ENCODE peak calls at places on chromosomes 4 and X, in eight cellular contexts. One of them, this sample, is unnamed.

GRCh38 chr4:164536829-164537228 is 217.1 kb upstream of the SMIM31 start:
- DNase-seq in transverse colon: no peak
- DNase-seq in K562: no peak
- DNase-seq in tibial nerve: no peak
- DNase-seq in body of pancreas: no peak
- DNase-seq in heart left ventricle: no peak
- DNase-seq in ovary: no peak
- DNase-seq in prostate gland: peak; percentile 84
- DNase-seq in this sample: no peak

GRCh38 chrX:50971390-50971789 is 60.9 kb downstream of the BMP15 start:
- DNase-seq in transverse colon: no peak
- DNase-seq in K562: no peak
- DNase-seq in tibial nerve: no peak
- DNase-seq in body of pancreas: no peak
- DNase-seq in heart left ventricle: no peak
- DNase-seq in ovary: no peak
- DNase-seq in prostate gland: no peak
- DNase-seq in this sample: no peak

GRCh38 chrX:97639526-97639925 is 755.8 kb downstream of the RPA4 start:
- DNase-seq in transverse colon: no peak
- DNase-seq in K562: no peak
- DNase-seq in tibial nerve: no peak
- DNase-seq in body of pancreas: no peak
- DNase-seq in heart left ventricle: no peak
- DNase-seq in ovary: no peak
- DNase-seq in prostate gland: no peak
- DNase-seq in this sample: peak; percentile 0

GRCh38 chrX:47186096-47186740 is 7.4 kb upstream of the UBA1 start:
- DNase-seq in transverse colon: no peak
- DNase-seq in K562: no peak
- DNase-seq in tibial nerve: no peak
- DNase-seq in body of pancreas: no peak
- DNase-seq in heart left ventricle: no peak
- DNase-seq in ovary: no peak
- DNase-seq in prostate gland: no peak
- DNase-seq in this sample: no peak

GRCh38 chr4:19213388-19213787 is 1038.3 kb upstream of the SLIT2 start:
- DNase-seq in transverse colon: no peak
- DNase-seq in K562: no peak
- DNase-seq in tibial nerve: no peak
- DNase-seq in body of pancreas: no peak
- DNase-seq in heart left ventricle: no peak
- DNase-seq in ovary: no peak
- DNase-seq in prostate gland: no peak
- DNase-seq in this sample: no peak

GRCh38 chr4:37995299-37995821 is 35.2 kb downstream of the PTTG2 start:
- DNase-seq in transverse colon: no peak
- DNase-seq in K562: no peak
- DNase-seq in tibial nerve: no peak
- DNase-seq in body of pancreas: no peak
- DNase-seq in heart left ventricle: no peak
- DNase-seq in ovary: no peak
- DNase-seq in prostate gland: no peak
- DNase-seq in this sample: no peak

GRCh38 chr4:182643801-182644311 is 273.3 kb downstream of the DCTD start:
- DNase-seq in transverse colon: no peak
- DNase-seq in K562: no peak
- DNase-seq in tibial nerve: no peak
- DNase-seq in body of pancreas: no peak
- DNase-seq in heart left ventricle: no peak
- DNase-seq in ovary: no peak
- DNase-seq in prostate gland: no peak
- DNase-seq in this sample: no peak

GRCh38 chr4:113316879-113317278 is 267.4 kb downstream of the ANK2 start:
- DNase-seq in transverse colon: no peak
- DNase-seq in K562: no peak
- DNase-seq in tibial nerve: no peak
- DNase-seq in body of pancreas: no peak
- DNase-seq in heart left ventricle: no peak
- DNase-seq in ovary: no peak
- DNase-seq in prostate gland: no peak
- DNase-seq in this sample: no peak

GRCh38 chr4:117987464-117987863 is 46.8 kb upstream of the NDST3 start:
- DNase-seq in transverse colon: no peak
- DNase-seq in K562: no peak
- DNase-seq in tibial nerve: no peak
- DNase-seq in body of pancreas: no peak
- DNase-seq in heart left ventricle: no peak
- DNase-seq in ovary: no peak
- DNase-seq in prostate gland: no peak
- DNase-seq in this sample: peak; percentile 63

GRCh38 chr4:53709693-53710092 is 118.4 kb upstream of the LNX1 start:
- DNase-seq in transverse colon: no peak
- DNase-seq in K562: no peak
- DNase-seq in tibial nerve: no peak
- DNase-seq in body of pancreas: no peak
- DNase-seq in heart left ventricle: no peak
- DNase-seq in ovary: no peak
- DNase-seq in prostate gland: no peak
- DNase-seq in this sample: no peak

GRCh38 chr4:147788791-147789190 is 56.9 kb downstream of the ARHGAP10 start:
- DNase-seq in transverse colon: no peak
- DNase-seq in K562: no peak
- DNase-seq in tibial nerve: no peak
- DNase-seq in body of pancreas: no peak
- DNase-seq in heart left ventricle: no peak
- DNase-seq in ovary: no peak
- DNase-seq in prostate gland: no peak
- DNase-seq in this sample: no peak

GRCh38 chr4:40933272-40934053 is 183.7 kb downstream of the NSUN7 start:
- DNase-seq in transverse colon: no peak
- DNase-seq in K562: no peak
- DNase-seq in tibial nerve: no peak
- DNase-seq in body of pancreas: no peak
- DNase-seq in heart left ventricle: no peak
- DNase-seq in ovary: peak; percentile 54
- DNase-seq in prostate gland: no peak
- DNase-seq in this sample: peak; percentile 71

GRCh38 chr4:47704693-47705325 is 133.1 kb downstream of the CORIN start:
- DNase-seq in transverse colon: no peak
- DNase-seq in K562: no peak
- DNase-seq in tibial nerve: no peak
- DNase-seq in body of pancreas: peak; percentile 68
- DNase-seq in heart left ventricle: peak; percentile 60
- DNase-seq in ovary: no peak
- DNase-seq in prostate gland: peak; percentile 27
- DNase-seq in this sample: peak; percentile 81

GRCh38 chr4:147378780-147379179 is 102.1 kb upstream of the EDNRA start:
- DNase-seq in transverse colon: no peak
- DNase-seq in K562: no peak
- DNase-seq in tibial nerve: no peak
- DNase-seq in body of pancreas: no peak
- DNase-seq in heart left ventricle: no peak
- DNase-seq in ovary: no peak
- DNase-seq in prostate gland: no peak
- DNase-seq in this sample: no peak

GRCh38 chr4:82998898-82999297 is 11.7 kb downstream of the LIN54 start:
- DNase-seq in transverse colon: no peak
- DNase-seq in K562: no peak
- DNase-seq in tibial nerve: no peak
- DNase-seq in body of pancreas: no peak
- DNase-seq in heart left ventricle: no peak
- DNase-seq in ovary: no peak
- DNase-seq in prostate gland: no peak
- DNase-seq in this sample: peak; percentile 36

GRCh38 chrX:16828126-16828908 is 41.8 kb downstream of the RBBP7 start:
- DNase-seq in transverse colon: peak; percentile 13
- DNase-seq in K562: no peak
- DNase-seq in tibial nerve: peak; percentile 81
- DNase-seq in body of pancreas: peak; percentile 30
- DNase-seq in heart left ventricle: no peak
- DNase-seq in ovary: peak; percentile 40
- DNase-seq in prostate gland: peak; percentile 26
- DNase-seq in this sample: no peak

GRCh38 chr4:88865051-88865450 is 167.4 kb upstream of the NAP1L5 start:
- DNase-seq in transverse colon: no peak
- DNase-seq in K562: no peak
- DNase-seq in tibial nerve: no peak
- DNase-seq in body of pancreas: no peak
- DNase-seq in heart left ventricle: no peak
- DNase-seq in ovary: no peak
- DNase-seq in prostate gland: no peak
- DNase-seq in this sample: no peak

GRCh38 chr4:128570380-128570779 is 239.1 kb upstream of the JADE1 start:
- DNase-seq in transverse colon: peak; percentile 20
- DNase-seq in K562: no peak
- DNase-seq in tibial nerve: peak; percentile 59
- DNase-seq in body of pancreas: peak; percentile 31
- DNase-seq in heart left ventricle: no peak
- DNase-seq in ovary: peak; percentile 25
- DNase-seq in prostate gland: no peak
- DNase-seq in this sample: peak; percentile 72

GRCh38 chr4:1870578-1871443 is at the start of gene NSD2:
- DNase-seq in transverse colon: peak; percentile 94
- DNase-seq in K562: peak; percentile 94
- DNase-seq in tibial nerve: peak; percentile 76
- DNase-seq in body of pancreas: peak; percentile 91
- DNase-seq in heart left ventricle: peak; percentile 95
- DNase-seq in ovary: peak; percentile 83
- DNase-seq in prostate gland: peak; percentile 87
- DNase-seq in this sample: peak; percentile 94

GRCh38 chr4:17688011-17688441 is 73.6 kb downstream of the MED28 start:
- DNase-seq in transverse colon: no peak
- DNase-seq in K562: no peak
- DNase-seq in tibial nerve: no peak
- DNase-seq in body of pancreas: no peak
- DNase-seq in heart left ventricle: no peak
- DNase-seq in ovary: no peak
- DNase-seq in prostate gland: no peak
- DNase-seq in this sample: peak; percentile 35

GRCh38 chr4:120921456-120922389 is 803 bp downstream of the PRDM5 start:
- DNase-seq in transverse colon: peak; percentile 73
- DNase-seq in K562: no peak
- DNase-seq in tibial nerve: peak; percentile 19
- DNase-seq in body of pancreas: peak; percentile 75
- DNase-seq in heart left ventricle: peak; percentile 87
- DNase-seq in ovary: peak; percentile 66
- DNase-seq in prostate gland: peak; percentile 46
- DNase-seq in this sample: no peak

GRCh38 chrX:34578237-34578636 is 78.8 kb downstream of the TMEM47 start:
- DNase-seq in transverse colon: no peak
- DNase-seq in K562: no peak
- DNase-seq in tibial nerve: peak; percentile 33
- DNase-seq in body of pancreas: no peak
- DNase-seq in heart left ventricle: no peak
- DNase-seq in ovary: no peak
- DNase-seq in prostate gland: peak; percentile 3
- DNase-seq in this sample: peak; percentile 14

GRCh38 chr4:7624361-7624760 is 189.6 kb upstream of the PSAPL1 start:
- DNase-seq in transverse colon: no peak
- DNase-seq in K562: no peak
- DNase-seq in tibial nerve: no peak
- DNase-seq in body of pancreas: no peak
- DNase-seq in heart left ventricle: peak; percentile 1
- DNase-seq in ovary: no peak
- DNase-seq in prostate gland: no peak
- DNase-seq in this sample: no peak
- TF ChIP-seq CTCF in transverse colon: no peak
- TF ChIP-seq CTCF in K562: no peak
- TF ChIP-seq CTCF in tibial nerve: no peak
- TF ChIP-seq CTCF in body of pancreas: no peak
- TF ChIP-seq CTCF in heart left ventricle: no peak
- TF ChIP-seq CTCF in ovary: no peak
- TF ChIP-seq CTCF in prostate gland: no peak
- TF ChIP-seq CTCF in this sample: no peak

GRCh38 chr4:6200011-6200921 is at the start of gene JAKMIP1:
- DNase-seq in transverse colon: peak; percentile 82
- DNase-seq in K562: peak; percentile 100
- DNase-seq in tibial nerve: peak; percentile 34
- DNase-seq in body of pancreas: peak; percentile 88
- DNase-seq in heart left ventricle: peak; percentile 86
- DNase-seq in ovary: peak; percentile 55
- DNase-seq in prostate gland: peak; percentile 74
- DNase-seq in this sample: no peak
- TF ChIP-seq POLR2A in transverse colon: no peak
- TF ChIP-seq POLR2A in K562: no peak
- TF ChIP-seq POLR2A in tibial nerve: no peak
- TF ChIP-seq POLR2A in body of pancreas: no peak
- TF ChIP-seq POLR2A in heart left ventricle: no peak
- TF ChIP-seq POLR2A in ovary: no peak
- TF ChIP-seq POLR2A in prostate gland: no peak
- TF ChIP-seq POLR2A in this sample: no peak

DNA sequence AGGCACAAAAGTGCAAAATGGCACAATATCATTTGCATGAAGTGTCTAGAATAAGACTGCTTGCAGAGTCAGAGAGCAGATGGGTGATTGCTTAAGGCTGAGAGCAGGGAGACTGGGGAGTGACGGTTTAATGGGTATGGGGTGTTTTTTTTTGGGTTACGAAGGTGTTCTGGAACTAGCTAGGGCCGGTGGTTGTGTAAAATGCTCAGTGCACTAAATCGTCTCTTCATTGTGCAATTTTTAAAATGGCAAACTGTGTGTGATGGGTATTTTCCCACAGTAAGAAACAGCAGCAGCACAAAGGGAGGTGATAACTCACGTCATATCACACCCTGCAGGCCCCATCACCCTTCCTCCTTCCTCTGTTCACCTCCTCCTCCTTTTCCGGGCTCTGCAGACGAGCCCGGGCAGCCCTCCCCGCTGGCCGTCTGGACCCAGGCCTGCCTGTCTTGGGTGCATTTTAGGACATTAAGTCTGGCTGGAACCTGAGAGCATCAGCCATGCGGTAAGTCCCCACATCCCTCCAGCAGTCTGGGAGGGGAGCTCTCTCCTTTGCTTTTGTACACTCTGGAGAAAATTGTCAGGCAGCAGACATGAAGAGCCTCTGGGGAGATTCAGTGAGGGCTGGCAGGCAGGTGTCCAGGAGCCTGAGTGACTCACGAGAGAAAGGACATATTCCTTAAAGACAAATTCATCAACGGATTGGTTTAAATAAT is 42.7 kb downstream of the ASMT start:
- DNase-seq in transverse colon: peak; percentile 17
- DNase-seq in K562: no peak
- DNase-seq in tibial nerve: no peak
- DNase-seq in body of pancreas: no peak
- DNase-seq in heart left ventricle: no peak
- DNase-seq in ovary: no peak
- DNase-seq in prostate gland: no peak
- DNase-seq in this sample: peak; percentile 81
- H3K4me3 ChIP-seq in transverse colon: no peak overlapping the region
- H3K4me3 ChIP-seq in K562: no peak overlapping the region
- H3K4me3 ChIP-seq in tibial nerve: no peak overlapping the region
- H3K4me3 ChIP-seq in body of pancreas: no peak overlapping the region
- H3K4me3 ChIP-seq in heart left ventricle: no peak overlapping the region
- H3K4me3 ChIP-seq in ovary: no peak overlapping the region
- H3K4me3 ChIP-seq in prostate gland: no peak overlapping the region
- H3K4me3 ChIP-seq in this sample: peak overlapping the region; percentile 32

DNA sequence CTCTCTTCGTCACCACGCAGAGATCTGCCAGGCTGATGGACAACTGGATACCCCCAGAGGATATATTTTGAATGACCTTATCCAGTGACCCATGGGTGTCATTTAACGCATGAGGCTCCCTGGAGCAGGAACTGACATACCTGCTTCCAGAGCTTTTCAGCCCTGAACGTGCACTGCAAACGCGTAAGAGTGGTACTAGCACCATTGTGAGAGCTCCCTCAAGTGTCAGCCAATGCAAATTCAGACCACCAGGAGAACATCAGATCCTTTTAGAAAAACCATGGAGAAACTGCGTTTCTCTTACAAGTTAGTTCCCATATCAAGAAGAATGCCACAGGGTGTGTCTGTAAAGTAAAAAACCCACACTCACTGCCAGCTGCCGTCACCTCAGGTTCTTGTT is 7.3 kb downstream of the TREX2 start:
- DNase-seq in transverse colon: no peak
- DNase-seq in K562: no peak
- DNase-seq in tibial nerve: peak; percentile 11
- DNase-seq in body of pancreas: no peak
- DNase-seq in heart left ventricle: no peak
- DNase-seq in ovary: no peak
- DNase-seq in prostate gland: no peak
- DNase-seq in this sample: peak; percentile 49
- TF ChIP-seq CTCF in transverse colon: no peak
- TF ChIP-seq CTCF in K562: peak; percentile 49
- TF ChIP-seq CTCF in tibial nerve: no peak
- TF ChIP-seq CTCF in body of pancreas: peak; percentile 17
- TF ChIP-seq CTCF in heart left ventricle: peak; percentile 46
- TF ChIP-seq CTCF in ovary: no peak
- TF ChIP-seq CTCF in prostate gland: no peak
- TF ChIP-seq CTCF in this sample: peak; percentile 32